ENCODE peak calls at places on chromosomes 11 and 22, in six cellular contexts. One of them, this sample, is unnamed.

GRCh38 chr11:128843198-128843766 is 23.8 kb downstream of the KCNJ1 start:
- DNase-seq in IMR-90: no peak
- DNase-seq in H9: no peak
- DNase-seq in neuronal stem cell: no peak
- DNase-seq in mesenchymal stem cell: no peak
- DNase-seq in trophoblast cell: no peak
- DNase-seq in this sample: no peak

GRCh38 chr11:122068096-122068495 is 47.9 kb downstream of the BLID start:
- DNase-seq in IMR-90: no peak
- DNase-seq in H9: no peak
- DNase-seq in trophoblast cell: no peak
- DNase-seq in neuronal stem cell: no peak
- DNase-seq in mesenchymal stem cell: no peak
- DNase-seq in this sample: no peak

GRCh38 chr22:44279059-44279340 is 33.8 kb downstream of the SHISAL1 start:
- DNase-seq in H9: no peak
- DNase-seq in neuronal stem cell: no peak
- DNase-seq in IMR-90: no peak
- DNase-seq in mesenchymal stem cell: no peak
- DNase-seq in trophoblast cell: no peak
- DNase-seq in this sample: no peak

GRCh38 chr11:57311109-57311936 is 13.4 kb downstream of the TNKS1BP1 start:
- DNase-seq in IMR-90: peak
- DNase-seq in H9: peak
- DNase-seq in mesenchymal stem cell: peak
- DNase-seq in neuronal stem cell: peak
- DNase-seq in trophoblast cell: peak
- DNase-seq in this sample: peak

GRCh38 chr11:130598433-130598832 is 150.0 kb downstream of the ADAMTS15 start:
- DNase-seq in mesenchymal stem cell: no peak
- DNase-seq in H9: no peak
- DNase-seq in trophoblast cell: no peak
- DNase-seq in IMR-90: no peak
- DNase-seq in neuronal stem cell: no peak
- DNase-seq in this sample: peak

GRCh38 chr11:129598378-129598777 is 217.3 kb upstream of the TMEM45B start:
- DNase-seq in trophoblast cell: no peak
- DNase-seq in mesenchymal stem cell: no peak
- DNase-seq in neuronal stem cell: no peak
- DNase-seq in H9: no peak
- DNase-seq in IMR-90: no peak
- DNase-seq in this sample: no peak

GRCh38 chr11:3969613-3970012 is 114.1 kb downstream of the STIM1 start:
- DNase-seq in mesenchymal stem cell: no peak
- DNase-seq in H9: no peak
- DNase-seq in trophoblast cell: no peak
- DNase-seq in IMR-90: no peak
- DNase-seq in neuronal stem cell: no peak
- DNase-seq in this sample: no peak

GRCh38 chr22:40340044-40340443 is 6.3 kb upstream of the ADSL start:
- DNase-seq in neuronal stem cell: no peak
- DNase-seq in IMR-90: no peak
- DNase-seq in H9: no peak
- DNase-seq in mesenchymal stem cell: no peak
- DNase-seq in trophoblast cell: no peak
- DNase-seq in this sample: no peak

GRCh38 chr22:31575190-31575589 is 78.9 kb downstream of the SFI1 start:
- DNase-seq in IMR-90: no peak
- DNase-seq in mesenchymal stem cell: no peak
- DNase-seq in H9: no peak
- DNase-seq in trophoblast cell: peak
- DNase-seq in neuronal stem cell: no peak
- DNase-seq in this sample: no peak

GRCh38 chr11:38543951-38544350 is 1945.9 kb upstream of the RAG2 start:
- DNase-seq in mesenchymal stem cell: no peak
- DNase-seq in neuronal stem cell: no peak
- DNase-seq in IMR-90: no peak
- DNase-seq in H9: no peak
- DNase-seq in trophoblast cell: no peak
- DNase-seq in this sample: no peak

GRCh38 chr11:66070604-66071325 is 693 bp downstream of the PACS1 start:
- DNase-seq in H9: peak
- DNase-seq in mesenchymal stem cell: peak
- DNase-seq in trophoblast cell: peak
- DNase-seq in IMR-90: peak
- DNase-seq in neuronal stem cell: no peak
- DNase-seq in this sample: no peak

GRCh38 chr22:24567668-24568067 is 11.9 kb downstream of the SNRPD3 start:
- DNase-seq in IMR-90: no peak
- DNase-seq in H9: no peak
- DNase-seq in neuronal stem cell: no peak
- DNase-seq in trophoblast cell: no peak
- DNase-seq in mesenchymal stem cell: no peak
- DNase-seq in this sample: no peak

GRCh38 chr11:123630126-123630531 is 24.3 kb downstream of the SCN3B start:
- DNase-seq in IMR-90: no peak
- DNase-seq in trophoblast cell: no peak
- DNase-seq in mesenchymal stem cell: no peak
- DNase-seq in neuronal stem cell: no peak
- DNase-seq in H9: no peak
- DNase-seq in this sample: no peak

GRCh38 chr11:93753241-93753640 is 11.8 kb downstream of the C11orf54 start:
- DNase-seq in H9: no peak
- DNase-seq in trophoblast cell: no peak
- DNase-seq in IMR-90: no peak
- DNase-seq in mesenchymal stem cell: no peak
- DNase-seq in neuronal stem cell: no peak
- DNase-seq in this sample: no peak

GRCh38 chr11:86374586-86374985 is at the start of gene CCDC81:
- DNase-seq in IMR-90: no peak
- DNase-seq in mesenchymal stem cell: no peak
- DNase-seq in neuronal stem cell: peak
- DNase-seq in trophoblast cell: no peak
- DNase-seq in H9: peak
- DNase-seq in this sample: peak

GRCh38 chr22:45709004-45709739 is 37.5 kb downstream of the ATXN10 start:
- DNase-seq in trophoblast cell: no peak
- DNase-seq in neuronal stem cell: no peak
- DNase-seq in mesenchymal stem cell: peak
- DNase-seq in IMR-90: peak
- DNase-seq in H9: no peak
- DNase-seq in this sample: no peak

GRCh38 chr11:126963603-126964353 is 36.8 kb downstream of the KIRREL3 start:
- DNase-seq in H9: no peak
- DNase-seq in IMR-90: peak
- DNase-seq in mesenchymal stem cell: no peak
- DNase-seq in neuronal stem cell: no peak
- DNase-seq in trophoblast cell: no peak
- DNase-seq in this sample: no peak

DNA sequence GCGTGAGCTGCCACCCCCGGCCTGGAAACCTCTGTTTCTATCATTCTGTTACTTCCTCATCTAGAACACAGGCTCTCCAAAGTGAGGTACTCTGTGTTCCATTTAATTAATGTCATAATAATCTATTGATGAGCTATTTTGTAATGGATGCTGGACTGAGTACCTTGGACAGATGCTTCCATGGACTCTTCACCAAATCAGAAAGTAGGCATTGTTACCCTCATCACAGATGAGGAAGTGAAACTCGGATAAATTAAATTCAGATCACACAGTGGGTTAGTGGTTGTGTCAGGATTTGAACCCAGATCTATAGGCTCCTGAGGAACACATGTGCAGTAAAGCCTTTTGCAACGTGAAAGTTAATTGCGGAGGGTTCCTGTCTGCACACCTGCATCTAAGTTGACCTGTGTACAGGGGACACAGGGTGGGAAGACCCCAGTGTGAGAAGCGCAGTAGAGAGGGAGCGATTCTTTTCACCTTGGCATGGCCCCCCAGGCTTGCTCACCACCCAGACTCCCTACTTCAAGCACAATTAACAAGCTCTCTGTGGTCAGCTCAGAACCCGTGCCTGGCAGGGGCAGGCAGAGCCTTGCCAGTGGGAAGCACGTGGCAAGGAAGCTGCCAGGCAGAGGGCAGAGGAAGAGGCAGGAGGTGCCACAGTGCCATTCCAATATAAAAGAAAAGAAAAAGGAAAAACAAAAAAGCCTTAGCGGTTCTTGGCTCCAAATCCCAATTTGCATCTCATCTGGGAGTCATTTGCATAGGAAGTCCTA is 239.3 kb downstream of the GRIK4 start:
- DNase-seq in IMR-90: no peak
- DNase-seq in trophoblast cell: no peak
- DNase-seq in neuronal stem cell: no peak
- DNase-seq in mesenchymal stem cell: no peak
- DNase-seq in H9: no peak
- DNase-seq in this sample: no peak
- H4K91ac ChIP-seq in IMR-90: no peak
- H4K91ac ChIP-seq in trophoblast cell: no peak
- H4K91ac ChIP-seq in neuronal stem cell: no peak
- H4K91ac ChIP-seq in mesenchymal stem cell: no peak
- H4K91ac ChIP-seq in H9: no peak
- H4K91ac ChIP-seq in this sample: no peak

GRCh38 chr11:70031631-70032469 is 46.3 kb upstream of the ANO1 start:
- DNase-seq in H9: peak
- DNase-seq in trophoblast cell: no peak
- DNase-seq in IMR-90: no peak
- DNase-seq in mesenchymal stem cell: no peak
- DNase-seq in neuronal stem cell: no peak
- DNase-seq in this sample: no peak

GRCh38 chr11:70032943-70033710 is 45.0 kb upstream of the ANO1 start:
- DNase-seq in H9: peak
- DNase-seq in mesenchymal stem cell: no peak
- DNase-seq in trophoblast cell: no peak
- DNase-seq in IMR-90: no peak
- DNase-seq in neuronal stem cell: no peak
- DNase-seq in this sample: peak

GRCh38 chr11:70033711-70034070 is 44.4 kb upstream of the ANO1 start:
- DNase-seq in neuronal stem cell: no peak
- DNase-seq in IMR-90: no peak
- DNase-seq in H9: peak
- DNase-seq in mesenchymal stem cell: no peak
- DNase-seq in trophoblast cell: no peak
- DNase-seq in this sample: peak

GRCh38 chr11:70029831-70030811 is 48.0 kb upstream of the ANO1 start:
- DNase-seq in neuronal stem cell: no peak
- DNase-seq in IMR-90: no peak
- DNase-seq in trophoblast cell: no peak
- DNase-seq in mesenchymal stem cell: no peak
- DNase-seq in H9: peak
- DNase-seq in this sample: no peak

DNA sequence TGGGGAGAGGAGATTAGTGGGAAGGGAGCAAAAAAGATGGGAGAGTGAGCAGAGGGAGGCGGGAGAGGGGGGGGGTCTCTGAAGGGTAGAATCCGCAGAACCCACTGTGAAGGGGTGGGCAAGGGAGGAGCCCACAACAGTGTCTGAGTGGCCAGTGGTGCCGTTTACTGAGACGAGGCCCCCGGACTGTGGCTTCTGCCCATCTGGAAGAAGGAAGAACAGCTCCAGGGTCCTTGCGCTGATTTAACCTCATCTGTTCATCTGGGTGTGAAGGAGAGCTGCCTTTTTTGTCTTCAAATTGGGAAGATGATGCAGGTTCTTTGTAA is 45.7 kb upstream of the ANO1 start:
- DNase-seq in neuronal stem cell: no peak
- DNase-seq in mesenchymal stem cell: no peak
- DNase-seq in IMR-90: no peak
- DNase-seq in trophoblast cell: no peak
- DNase-seq in H9: peak
- DNase-seq in this sample: no peak
- H4K91ac ChIP-seq in neuronal stem cell: no peak
- H4K91ac ChIP-seq in mesenchymal stem cell: no peak
- H4K91ac ChIP-seq in IMR-90: no peak
- H4K91ac ChIP-seq in trophoblast cell: no peak
- H4K91ac ChIP-seq in H9: no peak
- H4K91ac ChIP-seq in this sample: no peak

DNA sequence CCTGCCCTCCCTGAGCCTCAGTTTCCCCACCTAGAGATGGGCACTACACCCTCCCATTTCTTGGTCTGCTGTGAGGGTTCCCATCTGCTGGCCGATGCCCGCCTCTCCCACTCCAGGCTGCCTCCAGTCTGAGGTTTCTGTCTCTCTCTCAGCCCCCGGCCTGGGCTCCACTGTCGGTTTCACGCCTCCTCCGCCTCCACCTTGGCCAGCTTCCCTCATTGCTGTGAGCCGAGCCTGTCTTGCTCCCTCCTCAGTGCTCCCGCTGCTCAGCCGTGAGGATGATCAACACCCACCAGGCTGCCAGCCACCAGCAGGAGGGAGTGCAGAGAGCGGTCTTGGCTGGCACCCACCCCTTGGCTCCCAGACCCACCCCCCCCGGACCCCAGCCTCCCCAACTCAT is 61.0 kb downstream of the CYTH4 start:
- DNase-seq in IMR-90: no peak
- DNase-seq in neuronal stem cell: no peak
- DNase-seq in mesenchymal stem cell: no peak
- DNase-seq in trophoblast cell: no peak
- DNase-seq in H9: no peak
- DNase-seq in this sample: no peak
- H4K91ac ChIP-seq in IMR-90: no peak
- H4K91ac ChIP-seq in neuronal stem cell: no peak
- H4K91ac ChIP-seq in mesenchymal stem cell: no peak
- H4K91ac ChIP-seq in trophoblast cell: no peak
- H4K91ac ChIP-seq in H9: no peak
- H4K91ac ChIP-seq in this sample: peak

GRCh38 chr22:37180531-37181231 is 7.4 kb downstream of the C1QTNF6 start:
- DNase-seq in IMR-90: no peak
- DNase-seq in H9: no peak
- DNase-seq in mesenchymal stem cell: no peak
- DNase-seq in neuronal stem cell: no peak
- DNase-seq in trophoblast cell: no peak
- DNase-seq in this sample: no peak

GRCh38 chr22:37179622-37180420 is 8.2 kb downstream of the C1QTNF6 start:
- DNase-seq in mesenchymal stem cell: no peak
- DNase-seq in neuronal stem cell: no peak
- DNase-seq in H9: no peak
- DNase-seq in IMR-90: no peak
- DNase-seq in trophoblast cell: peak
- DNase-seq in this sample: no peak

GRCh38 chr22:37177755-37178154 is 10.3 kb downstream of the C1QTNF6 start:
- DNase-seq in mesenchymal stem cell: no peak
- DNase-seq in trophoblast cell: no peak
- DNase-seq in neuronal stem cell: no peak
- DNase-seq in IMR-90: no peak
- DNase-seq in H9: no peak
- DNase-seq in this sample: no peak

GRCh38 chr22:37178350-37179125 is 9.5 kb downstream of the C1QTNF6 start:
- DNase-seq in neuronal stem cell: no peak
- DNase-seq in trophoblast cell: peak
- DNase-seq in mesenchymal stem cell: no peak
- DNase-seq in IMR-90: no peak
- DNase-seq in H9: no peak
- DNase-seq in this sample: no peak

DNA sequence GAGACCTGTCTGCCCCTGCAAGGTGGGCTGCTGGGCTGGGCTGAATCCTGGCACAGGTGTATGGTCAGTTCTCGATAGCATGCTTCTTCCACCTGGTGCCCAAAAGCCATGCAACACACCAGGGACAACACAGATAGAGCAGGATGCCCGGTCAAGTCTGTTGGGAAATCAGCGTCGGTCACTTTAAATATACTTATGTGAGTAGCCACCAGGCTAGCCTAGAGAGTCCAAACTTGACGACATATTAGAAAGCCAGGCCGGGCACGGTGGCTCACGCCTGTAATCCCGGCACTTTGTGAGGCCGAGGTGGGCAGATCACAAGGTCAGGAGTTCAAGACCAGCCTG is 8.9 kb downstream of the C1QTNF6 start:
- DNase-seq in mesenchymal stem cell: no peak
- DNase-seq in IMR-90: no peak
- DNase-seq in neuronal stem cell: no peak
- DNase-seq in trophoblast cell: peak
- DNase-seq in H9: no peak
- DNase-seq in this sample: no peak
- H4K91ac ChIP-seq in mesenchymal stem cell: no peak
- H4K91ac ChIP-seq in IMR-90: no peak
- H4K91ac ChIP-seq in neuronal stem cell: no peak
- H4K91ac ChIP-seq in trophoblast cell: peak
- H4K91ac ChIP-seq in H9: no peak
- H4K91ac ChIP-seq in this sample: no peak